ENCODE peak calls at places on chromosomes 3 and 15, in five cellular contexts. Q is SJSA1; N is CD8-positive, alpha-beta memory T cell; R is effector memory CD4-positive, alpha-beta T cell; E is PC-9. M is an unnamed sample.

GRCh38 chr3:71581981-71582611 is 1.4 kb downstream of the FOXP1 start:
- DNase-seq in Q (peak; percentile 58), N (peak; percentile 53), R (peak; percentile 2), E (peak; percentile 31), M (peak; percentile 65)

GRCh38 chr3:105829879-105830622 is 38.8 kb downstream of the CBLB start:
- DNase-seq in Q (no peak), N (no peak), R (no peak), E (no peak), M (no peak)

GRCh38 chr3:130892759-130893239 is 1.1 kb upstream of the ATP2C1 start:
- DNase-seq in Q (peak; percentile 59), N (peak; percentile 73), R (peak; percentile 48), E (peak; percentile 57), M (no peak)

GRCh38 chr3:100972867-100973266 is 20.4 kb downstream of the ABI3BP start:
- DNase-seq in Q (no peak), N (no peak), R (no peak), E (no peak), M (no peak)

GRCh38 chr15:76285241-76285825 is 25.9 kb downstream of the ETFA start:
- DNase-seq in Q (no peak), N (no peak), R (no peak), E (no peak), M (no peak)

GRCh38 chr15:31338318-31338878 is 11.8 kb downstream of the KLF13 start:
- DNase-seq in Q (no peak), N (no peak), R (no peak), E (no peak), M (no peak)

GRCh38 chr15:35325374-35325941 is 220.5 kb downstream of the DPH6 start:
- DNase-seq in Q (no peak), N (no peak), R (no peak), E (no peak), M (no peak)

GRCh38 chr15:39859609-39860008 is 60.5 kb downstream of the GPR176 start:
- DNase-seq in Q (no peak), N (no peak), R (no peak), E (no peak), M (no peak)

GRCh38 chr15:66842710-66843441 is 140.8 kb downstream of the SMAD6 start:
- DNase-seq in Q (peak; percentile 80), N (no peak), R (no peak), E (peak; percentile 63), M (no peak)

GRCh38 chr3:121167374-121168139 is 259.6 kb downstream of the STXBP5L start:
- DNase-seq in Q (no peak), N (no peak), R (no peak), E (no peak), M (no peak)

GRCh38 chr3:23198801-23199200 is 4.3 kb upstream of the UBE2E2 start:
- DNase-seq in Q (no peak), N (no peak), R (no peak), E (no peak), M (no peak)

GRCh38 chr15:92647467-92648163 is 8.0 kb downstream of the FAM174B start:
- DNase-seq in Q (no peak), N (no peak), R (no peak), E (no peak), M (no peak)

GRCh38 chr15:64739216-64739976 is 36.0 kb downstream of the RBPMS2 start:
- DNase-seq in Q (no peak), N (no peak), R (no peak), E (no peak), M (no peak)
- H3K27ac ChIP-seq in Q (no peak overlapping the region), N (no peak overlapping the region), R (no peak overlapping the region), E (no peak overlapping the region), M (no peak overlapping the region)

DNA sequence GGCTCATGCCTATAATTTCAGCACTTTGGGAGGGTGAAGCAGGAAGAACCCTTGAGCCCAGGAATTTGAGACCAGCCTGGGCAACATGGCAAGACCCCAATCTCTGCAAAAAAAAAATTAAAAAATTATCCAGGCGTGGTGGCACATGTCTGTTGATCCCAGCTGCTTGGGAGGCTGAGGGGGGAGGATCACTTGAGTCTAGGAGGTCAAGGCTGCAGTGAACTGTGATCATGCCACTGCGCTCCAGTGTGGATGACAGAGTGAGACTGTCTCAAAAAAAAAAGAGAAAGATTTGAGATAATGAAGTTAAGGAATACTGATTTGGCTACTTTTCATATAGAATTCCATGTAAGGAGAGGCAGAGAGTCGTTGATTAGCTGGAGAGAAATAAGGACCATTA is 214.3 kb downstream of the FEZF2 start:
- DNase-seq in Q (no peak), N (no peak), R (no peak), E (no peak), M (no peak)
- H3K27ac ChIP-seq in Q (no peak overlapping the region), N (no peak overlapping the region), R (no peak overlapping the region), E (no peak overlapping the region), M (peak overlapping the region; percentile 50)

GRCh38 chr3:43316783-43317460 is 30.6 kb downstream of the SNRK start:
- DNase-seq in Q (no peak), N (no peak), R (no peak), E (no peak), M (no peak)
- H3K27ac ChIP-seq in Q (no peak overlapping the region), N (no peak overlapping the region), R (no peak overlapping the region), E (no peak overlapping the region), M (peak overlapping the region; percentile 65)

GRCh38 chr3:9732080-9732752 is 681 bp downstream of the BRPF1 start:
- DNase-seq in Q (no peak), N (peak; percentile 70), R (peak; percentile 37), E (no peak), M (no peak)

GRCh38 chr3:9730747-9731205 is 759 bp upstream of the BRPF1 start:
- DNase-seq in Q (no peak), N (no peak), R (no peak), E (no peak), M (no peak)

GRCh38 chr3:9729419-9729818 is 2.1 kb upstream of the BRPF1 start:
- DNase-seq in Q (no peak), N (no peak), R (no peak), E (no peak), M (no peak)

GRCh38 chr3:9731206-9732079 is at the start of gene BRPF1:
- DNase-seq in Q (peak; percentile 99), N (peak; percentile 99), R (peak; percentile 98), E (peak; percentile 98), M (peak; percentile 99)

DNA sequence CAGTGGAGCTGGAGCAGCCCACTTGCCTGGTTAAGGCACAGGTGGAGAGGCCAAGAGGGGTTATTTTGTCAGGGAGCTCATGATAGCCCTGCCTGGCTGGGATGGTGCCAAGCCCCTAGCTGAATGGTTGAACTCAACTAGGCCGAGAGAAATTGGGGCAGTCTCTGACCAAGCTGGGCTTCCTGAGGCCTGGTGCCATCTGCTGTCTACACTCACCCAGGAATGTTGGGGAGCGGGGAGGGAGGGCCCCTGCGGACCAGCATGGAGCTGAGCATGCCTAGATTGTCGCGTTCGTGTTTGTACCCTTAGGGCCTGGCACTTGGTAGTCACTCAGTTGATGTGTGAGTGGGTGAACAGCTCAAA is 1.2 kb downstream of the BRPF1 start:
- DNase-seq in Q (no peak), N (no peak), R (no peak), E (no peak), M (no peak)
- H3K27ac ChIP-seq in Q (no peak overlapping the region), N (peak overlapping the region; percentile 85), R (no peak overlapping the region), E (no peak overlapping the region), M (no peak overlapping the region)

GRCh38 chr15:57671636-57672035 is 34.9 kb upstream of the POLR2M start:
- DNase-seq in Q (no peak), N (no peak), R (no peak), E (no peak), M (no peak)
- H3K27ac ChIP-seq in Q (no peak overlapping the region), N (no peak overlapping the region), R (no peak overlapping the region), E (no peak overlapping the region), M (no peak overlapping the region)

GRCh38 chr3:62712776-62713175 is 162.4 kb downstream of the CADPS start:
- DNase-seq in Q (no peak), N (no peak), R (no peak), E (no peak), M (no peak)
- H3K27ac ChIP-seq in Q (no peak overlapping the region), N (no peak overlapping the region), R (no peak overlapping the region), E (no peak overlapping the region), M (no peak overlapping the region)

GRCh38 chr3:42780892-42781700 is 8.0 kb upstream of the CCDC13 start:
- DNase-seq in Q (no peak), N (no peak), R (no peak), E (no peak), M (no peak)
- H3K27ac ChIP-seq in Q (no peak overlapping the region), N (no peak overlapping the region), R (no peak overlapping the region), E (no peak overlapping the region), M (no peak overlapping the region)

GRCh38 chr15:78673917-78674444 is 33.0 kb upstream of the CHRNB4 start:
- DNase-seq in Q (no peak), N (no peak), R (no peak), E (no peak), M (no peak)

GRCh38 chr15:78668987-78669386 is 28.0 kb upstream of the CHRNB4 start:
- DNase-seq in Q (no peak), N (no peak), R (no peak), E (no peak), M (no peak)

GRCh38 chr15:78673476-78673875 is 32.5 kb upstream of the CHRNB4 start:
- DNase-seq in Q (no peak), N (no peak), R (no peak), E (no peak), M (no peak)

GRCh38 chr15:78672285-78673003 is 31.4 kb upstream of the CHRNB4 start:
- DNase-seq in Q (no peak), N (no peak), R (no peak), E (no peak), M (no peak)

DNA sequence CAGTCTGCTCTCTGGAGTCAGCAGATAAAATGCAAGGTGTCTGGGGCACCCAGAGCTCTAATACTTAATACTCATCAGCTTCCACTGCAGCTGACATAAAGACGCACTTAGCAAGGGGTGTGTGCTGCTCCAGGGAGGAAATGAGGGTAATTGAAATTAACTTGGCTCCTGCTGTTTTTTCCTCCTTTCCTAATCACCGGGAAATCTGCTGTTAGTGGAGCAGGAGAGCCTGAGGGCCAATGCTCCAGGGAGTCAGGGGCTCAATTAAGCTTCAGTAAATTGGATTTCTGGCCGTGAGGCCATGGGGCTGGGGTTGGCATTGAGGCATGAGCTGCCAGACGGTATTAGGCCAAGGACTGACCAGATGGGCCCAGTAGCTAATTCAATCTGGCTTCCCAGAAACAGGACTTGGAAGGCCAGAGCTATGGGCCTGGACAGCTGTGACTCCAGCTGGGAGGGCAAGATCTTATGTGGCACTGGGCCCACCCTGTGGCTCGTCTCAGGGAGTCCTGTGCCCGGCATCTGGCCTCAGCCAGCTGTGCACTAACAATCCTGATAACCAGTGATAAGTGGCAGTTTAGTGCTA is 30.7 kb upstream of the CHRNB4 start:
- DNase-seq in Q (no peak), N (no peak), R (no peak), E (no peak), M (no peak)
- H3K27ac ChIP-seq in Q (no peak overlapping the region), N (no peak overlapping the region), R (no peak overlapping the region), E (no peak overlapping the region), M (no peak overlapping the region)

GRCh38 chr3:34108976-34109375 is 310.5 kb downstream of the PDCD6IP start:
- DNase-seq in Q (no peak), N (no peak), R (no peak), E (no peak), M (no peak)
- H3K27ac ChIP-seq in Q (no peak overlapping the region), N (no peak overlapping the region), R (no peak overlapping the region), E (no peak overlapping the region), M (no peak overlapping the region)